ENCODE peak calls at places on chromosome 10, in five cellular contexts. One of them, this sample, is unnamed.

GRCh38 chr10:79203833-79204232 is 135.1 kb downstream of the ZMIZ1 start:
- DNase-seq in breast epithelium: no peak
- DNase-seq in astrocyte of the cerebellum: no peak
- DNase-seq in Caco-2: no peak
- DNase-seq in testis: no peak
- DNase-seq in this sample: no peak

GRCh38 chr10:93074137-93074596 is 474 bp downstream of the CYP26A1 start:
- DNase-seq in astrocyte of the cerebellum: no peak
- DNase-seq in testis: no peak
- DNase-seq in breast epithelium: peak
- DNase-seq in Caco-2: peak
- DNase-seq in this sample: no peak

GRCh38 chr10:111039522-111039921 is 37.3 kb upstream of the ADRA2A start:
- DNase-seq in testis: no peak
- DNase-seq in astrocyte of the cerebellum: no peak
- DNase-seq in Caco-2: no peak
- DNase-seq in breast epithelium: no peak
- DNase-seq in this sample: no peak

GRCh38 chr10:4266387-4267083 is 481.5 kb upstream of the KLF6 start:
- DNase-seq in testis: peak
- DNase-seq in astrocyte of the cerebellum: no peak
- DNase-seq in breast epithelium: no peak
- DNase-seq in Caco-2: no peak
- DNase-seq in this sample: no peak

GRCh38 chr10:47336387-47337134 is 11.6 kb upstream of the RBP3 start:
- DNase-seq in astrocyte of the cerebellum: no peak
- DNase-seq in testis: no peak
- DNase-seq in Caco-2: no peak
- DNase-seq in breast epithelium: no peak
- DNase-seq in this sample: no peak

GRCh38 chr10:77877461-77878344 is 48.9 kb downstream of the DLG5 start:
- DNase-seq in breast epithelium: peak
- DNase-seq in Caco-2: no peak
- DNase-seq in astrocyte of the cerebellum: no peak
- DNase-seq in testis: peak
- DNase-seq in this sample: no peak

GRCh38 chr10:72334832-72335393 is 19.8 kb downstream of the DNAJB12 start:
- DNase-seq in astrocyte of the cerebellum: peak
- DNase-seq in breast epithelium: peak
- DNase-seq in testis: peak
- DNase-seq in Caco-2: no peak
- DNase-seq in this sample: no peak

GRCh38 chr10:132102071-132102716 is 36.4 kb downstream of the JAKMIP3 start:
- DNase-seq in astrocyte of the cerebellum: no peak
- DNase-seq in Caco-2: no peak
- DNase-seq in breast epithelium: peak
- DNase-seq in testis: peak
- DNase-seq in this sample: no peak

GRCh38 chr10:3477683-3478082 is 305.1 kb upstream of the PITRM1 start:
- DNase-seq in breast epithelium: no peak
- DNase-seq in astrocyte of the cerebellum: no peak
- DNase-seq in Caco-2: no peak
- DNase-seq in testis: no peak
- DNase-seq in this sample: no peak

GRCh38 chr10:133614830-133615580 is 11.6 kb downstream of the FRG2B start:
- DNase-seq in Caco-2: no peak
- DNase-seq in testis: no peak
- DNase-seq in astrocyte of the cerebellum: no peak
- DNase-seq in breast epithelium: no peak
- DNase-seq in this sample: peak

GRCh38 chr10:35950221-35950620 is 308.1 kb upstream of the FZD8 start:
- DNase-seq in astrocyte of the cerebellum: no peak
- DNase-seq in breast epithelium: no peak
- DNase-seq in testis: no peak
- DNase-seq in Caco-2: no peak
- DNase-seq in this sample: no peak

GRCh38 chr10:58028597-58029366 is 238.9 kb downstream of the IPMK start:
- DNase-seq in astrocyte of the cerebellum: peak
- DNase-seq in Caco-2: no peak
- DNase-seq in testis: no peak
- DNase-seq in breast epithelium: no peak
- DNase-seq in this sample: no peak

GRCh38 chr10:86348321-86349210 is 18.0 kb downstream of the GRID1 start:
- DNase-seq in astrocyte of the cerebellum: no peak
- DNase-seq in testis: no peak
- DNase-seq in Caco-2: peak
- DNase-seq in breast epithelium: no peak
- DNase-seq in this sample: no peak

GRCh38 chr10:28365840-28366239 is 63.0 kb upstream of the MPP7 start:
- DNase-seq in astrocyte of the cerebellum: no peak
- DNase-seq in Caco-2: peak
- DNase-seq in breast epithelium: no peak
- DNase-seq in testis: no peak
- DNase-seq in this sample: no peak

GRCh38 chr10:22714524-22715289 is at the start of gene PIP4K2A:
- DNase-seq in testis: peak
- DNase-seq in astrocyte of the cerebellum: no peak
- DNase-seq in Caco-2: peak
- DNase-seq in breast epithelium: peak
- DNase-seq in this sample: no peak

GRCh38 chr10:88411772-88412349 is 171.3 kb downstream of the RNLS start:
- DNase-seq in testis: no peak
- DNase-seq in astrocyte of the cerebellum: no peak
- DNase-seq in breast epithelium: no peak
- DNase-seq in Caco-2: no peak
- DNase-seq in this sample: no peak

GRCh38 chr10:96585726-96586418 is 940 bp downstream of the TM9SF3 start:
- DNase-seq in astrocyte of the cerebellum: no peak
- DNase-seq in testis: no peak
- DNase-seq in breast epithelium: no peak
- DNase-seq in Caco-2: no peak
- DNase-seq in this sample: no peak

GRCh38 chr10:97713828-97714400 is 384 bp downstream of the MARVELD1 start:
- DNase-seq in astrocyte of the cerebellum: no peak
- DNase-seq in testis: peak
- DNase-seq in breast epithelium: peak
- DNase-seq in Caco-2: peak
- DNase-seq in this sample: no peak

GRCh38 chr10:97717627-97718026 is 4.1 kb downstream of the MARVELD1 start:
- DNase-seq in breast epithelium: no peak
- DNase-seq in testis: no peak
- DNase-seq in Caco-2: no peak
- DNase-seq in astrocyte of the cerebellum: no peak
- DNase-seq in this sample: no peak

GRCh38 chr10:97713351-97713827 is at the start of gene MARVELD1:
- DNase-seq in testis: peak
- DNase-seq in breast epithelium: peak
- DNase-seq in astrocyte of the cerebellum: no peak
- DNase-seq in Caco-2: peak
- DNase-seq in this sample: no peak

GRCh38 chr10:97714401-97715258 is 1.1 kb downstream of the MARVELD1 start:
- DNase-seq in testis: peak
- DNase-seq in breast epithelium: peak
- DNase-seq in astrocyte of the cerebellum: no peak
- DNase-seq in Caco-2: peak
- DNase-seq in this sample: no peak

DNA sequence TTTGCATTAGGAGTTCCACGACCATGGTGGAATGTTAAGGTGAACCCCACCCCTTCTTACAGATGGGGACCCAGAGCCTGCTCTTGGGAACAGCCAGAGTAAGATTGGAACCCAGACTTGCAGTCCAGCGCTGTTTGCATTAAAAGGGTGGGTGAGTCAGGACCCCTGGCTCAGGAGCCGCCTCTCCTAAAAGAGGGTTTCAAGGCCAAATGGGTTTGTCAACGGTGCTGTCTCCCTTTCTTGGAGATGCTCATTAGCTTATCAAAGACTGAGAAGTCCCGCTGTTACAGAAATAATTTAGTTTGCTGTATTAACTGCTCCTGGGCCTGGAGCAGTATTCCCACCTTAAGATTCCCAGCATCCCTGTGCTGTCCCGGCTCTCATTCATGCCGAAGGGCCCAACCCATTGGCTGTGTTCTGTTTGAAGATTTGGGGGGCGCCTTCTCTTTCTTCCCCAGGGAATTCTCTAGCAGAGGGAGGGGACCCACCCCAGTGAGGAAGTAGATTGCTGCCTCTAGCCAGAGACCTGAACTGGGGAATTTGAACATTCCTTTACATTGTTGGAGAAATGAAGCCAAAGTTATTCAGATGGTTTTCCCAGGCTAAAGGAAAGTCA is 1.8 kb downstream of the MARVELD1 start:
- DNase-seq in astrocyte of the cerebellum: no peak
- DNase-seq in Caco-2: no peak
- DNase-seq in breast epithelium: no peak
- DNase-seq in testis: no peak
- DNase-seq in this sample: no peak
- H3K4me3 ChIP-seq in astrocyte of the cerebellum: peak
- H3K4me3 ChIP-seq in Caco-2: peak
- H3K4me3 ChIP-seq in breast epithelium: peak
- H3K4me3 ChIP-seq in testis: peak
- H3K4me3 ChIP-seq in this sample: peak

GRCh38 chr10:114698271-114699185 is 40.5 kb upstream of the ABLIM1 start:
- DNase-seq in astrocyte of the cerebellum: no peak
- DNase-seq in breast epithelium: no peak
- DNase-seq in testis: no peak
- DNase-seq in Caco-2: no peak
- DNase-seq in this sample: no peak

GRCh38 chr10:114691442-114691941 is 33.4 kb upstream of the ABLIM1 start:
- DNase-seq in testis: no peak
- DNase-seq in Caco-2: no peak
- DNase-seq in breast epithelium: no peak
- DNase-seq in astrocyte of the cerebellum: no peak
- DNase-seq in this sample: no peak

GRCh38 chr10:114694062-114694461 is 36.0 kb upstream of the ABLIM1 start:
- DNase-seq in breast epithelium: no peak
- DNase-seq in Caco-2: no peak
- DNase-seq in testis: no peak
- DNase-seq in astrocyte of the cerebellum: no peak
- DNase-seq in this sample: no peak

GRCh38 chr10:114697061-114697598 is 39.1 kb upstream of the ABLIM1 start:
- DNase-seq in testis: no peak
- DNase-seq in Caco-2: no peak
- DNase-seq in astrocyte of the cerebellum: no peak
- DNase-seq in breast epithelium: no peak
- DNase-seq in this sample: no peak

GRCh38 chr10:114694735-114695134 is 36.7 kb upstream of the ABLIM1 start:
- DNase-seq in breast epithelium: no peak
- DNase-seq in Caco-2: peak
- DNase-seq in testis: peak
- DNase-seq in astrocyte of the cerebellum: no peak
- DNase-seq in this sample: no peak
- TF ChIP-seq CTCF in breast epithelium: no peak
- TF ChIP-seq CTCF in Caco-2: peak
- TF ChIP-seq CTCF in testis: peak
- TF ChIP-seq CTCF in astrocyte of the cerebellum: peak
- TF ChIP-seq CTCF in this sample: peak

GRCh38 chr10:95411635-95412034 is 120.8 kb upstream of the PDLIM1 start:
- DNase-seq in testis: no peak
- DNase-seq in breast epithelium: no peak
- DNase-seq in astrocyte of the cerebellum: no peak
- DNase-seq in Caco-2: no peak
- DNase-seq in this sample: no peak
- H3K4me3 ChIP-seq in testis: no peak
- H3K4me3 ChIP-seq in breast epithelium: no peak
- H3K4me3 ChIP-seq in astrocyte of the cerebellum: no peak
- H3K4me3 ChIP-seq in Caco-2: no peak
- H3K4me3 ChIP-seq in this sample: no peak

GRCh38 chr10:12800302-12800701 is 201.2 kb downstream of the CCDC3 start:
- DNase-seq in astrocyte of the cerebellum: no peak
- DNase-seq in testis: no peak
- DNase-seq in Caco-2: no peak
- DNase-seq in breast epithelium: no peak
- DNase-seq in this sample: no peak
- TF ChIP-seq CTCF in astrocyte of the cerebellum: no peak
- TF ChIP-seq CTCF in testis: no peak
- TF ChIP-seq CTCF in Caco-2: peak
- TF ChIP-seq CTCF in breast epithelium: no peak
- TF ChIP-seq CTCF in this sample: peak

GRCh38 chr10:13767721-13768178 is 181.0 kb downstream of the PRPF18 start:
- DNase-seq in astrocyte of the cerebellum: no peak
- DNase-seq in breast epithelium: no peak
- DNase-seq in Caco-2: peak
- DNase-seq in testis: no peak
- DNase-seq in this sample: no peak
- H3K4me3 ChIP-seq in astrocyte of the cerebellum: no peak
- H3K4me3 ChIP-seq in breast epithelium: no peak
- H3K4me3 ChIP-seq in Caco-2: no peak
- H3K4me3 ChIP-seq in testis: no peak
- H3K4me3 ChIP-seq in this sample: no peak

DNA sequence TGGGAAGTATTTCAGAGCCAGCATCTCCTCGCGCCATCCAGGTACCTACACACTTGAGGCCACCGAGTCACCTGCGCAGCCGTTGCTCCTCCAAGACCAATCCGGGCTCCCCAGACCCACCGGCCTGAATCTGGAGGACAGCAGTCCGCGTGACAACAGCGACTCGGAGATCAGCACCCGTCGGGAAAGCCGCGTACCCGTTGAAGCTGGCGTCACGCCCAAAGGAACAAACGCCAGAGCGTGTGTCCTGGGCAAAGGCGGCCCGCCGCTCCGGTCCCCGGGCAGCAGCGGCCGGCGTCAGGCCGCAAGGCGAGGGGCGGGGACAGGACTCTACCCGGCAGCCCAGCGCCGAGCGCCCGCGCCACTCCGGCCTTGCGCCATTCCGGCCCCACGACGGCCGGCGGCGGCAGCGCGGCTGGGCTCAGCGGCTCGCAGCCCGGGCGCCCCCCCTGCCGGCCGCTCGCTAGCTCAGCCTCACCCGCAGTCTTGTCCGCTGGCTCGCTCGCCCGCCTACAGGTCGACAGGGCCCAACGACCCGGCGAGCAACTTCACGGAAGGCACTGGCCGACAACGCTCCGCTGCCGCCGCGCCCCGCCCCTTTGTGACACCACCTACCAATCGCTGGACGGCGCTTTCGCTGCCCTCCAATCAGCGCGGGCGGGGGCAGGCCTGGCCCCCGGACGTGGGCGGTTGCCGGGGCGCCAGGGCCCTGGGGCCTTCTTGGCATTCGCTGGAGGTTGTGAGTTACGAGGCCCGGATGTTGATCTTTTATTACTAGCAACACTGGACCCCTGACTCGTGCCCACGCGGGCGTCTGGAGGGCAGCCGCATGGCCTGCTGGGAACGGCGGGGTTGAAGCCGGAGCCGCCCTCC is at the start of gene ZFAND4:
- DNase-seq in testis: peak
- DNase-seq in astrocyte of the cerebellum: peak
- DNase-seq in Caco-2: peak
- DNase-seq in breast epithelium: peak
- DNase-seq in this sample: peak
- TF ChIP-seq CTCF in testis: peak
- TF ChIP-seq CTCF in astrocyte of the cerebellum: peak
- TF ChIP-seq CTCF in Caco-2: peak
- TF ChIP-seq CTCF in breast epithelium: peak
- TF ChIP-seq CTCF in this sample: peak

GRCh38 chr10:70052462-70053211 is at the start of gene MACROH2A2:
- DNase-seq in astrocyte of the cerebellum: peak
- DNase-seq in testis: peak
- DNase-seq in breast epithelium: peak
- DNase-seq in Caco-2: peak
- DNase-seq in this sample: no peak
- H3K4me3 ChIP-seq in astrocyte of the cerebellum: peak
- H3K4me3 ChIP-seq in testis: peak
- H3K4me3 ChIP-seq in breast epithelium: peak
- H3K4me3 ChIP-seq in Caco-2: peak
- H3K4me3 ChIP-seq in this sample: peak

This sample was measured in LNCaP clone FGC.